ENCODE peak calls at places on chromosomes 12 and 14, in five cellular contexts. O is fibroblast of pulmonary artery, J is endothelial cell, H is mesothelial cell of epicardium, Z is fibroblast of villous mesenchyme. K is an unnamed sample.

GRCh38 chr14:61186341-61186740 is 94.8 kb downstream of the TMEM30B start:
- DNase-seq in H (no peak), J (no peak), Z (peak; percentile 15), O (no peak), K (no peak)

GRCh38 chr12:85029456-85029855 is 6.6 kb downstream of the TSPAN19 start:
- DNase-seq in Z (peak; percentile 31), H (no peak), J (no peak), O (peak; percentile 61), K (peak; percentile 13)

GRCh38 chr12:60935981-60936761 is 1324.0 kb upstream of the USP15 start:
- DNase-seq in H (no peak), Z (no peak), O (no peak), J (no peak), K (no peak)

GRCh38 chr12:130076126-130076525 is 86.1 kb upstream of the FZD10 start:
- DNase-seq in J (no peak), Z (no peak), O (no peak), H (no peak), K (no peak)

GRCh38 chr12:113874326-113874725 is 91.8 kb downstream of the RBM19 start:
- DNase-seq in J (no peak), Z (no peak), H (no peak), O (no peak), K (no peak)

GRCh38 chr12:4700621-4701026 is 19.6 kb upstream of the GALNT8 start:
- DNase-seq in J (no peak), Z (peak; percentile 62), O (peak; percentile 85), H (no peak), K (no peak)

GRCh38 chr14:92022036-92022435 is 17.8 kb downstream of the TRIP11 start:
- DNase-seq in O (no peak), Z (peak; percentile 37), H (no peak), J (no peak), K (no peak)

GRCh38 chr12:2211119-2211518 is 158.3 kb downstream of the CACNA1C start:
- DNase-seq in H (no peak), Z (no peak), J (no peak), O (no peak), K (no peak)

GRCh38 chr12:75305412-75306332 is 24.5 kb downstream of the CAPS2 start:
- DNase-seq in O (no peak), J (no peak), Z (no peak), H (no peak), K (no peak)

GRCh38 chr12:132199101-132199500 is 54.8 kb downstream of the NOC4L start:
- DNase-seq in O (no peak), H (no peak), Z (no peak), J (no peak), K (no peak)

GRCh38 chr14:38554046-38554445 is 298.2 kb upstream of the CLEC14A start:
- DNase-seq in H (no peak), Z (no peak), O (no peak), J (no peak), K (no peak)

GRCh38 chr14:64806202-64806861 is 73.4 kb downstream of the SPTB start:
- DNase-seq in Z (peak; percentile 34), J (no peak), O (peak; percentile 59), H (no peak), K (peak; percentile 94)

GRCh38 chr12:59664495-59664894 is 68.7 kb downstream of the SLC16A7 start:
- DNase-seq in Z (no peak), H (no peak), J (no peak), O (no peak), K (no peak)

GRCh38 chr14:77203611-77204456 is 22.2 kb downstream of the TMEM63C start:
- DNase-seq in J (no peak), O (no peak), H (no peak), Z (no peak), K (no peak)

GRCh38 chr12:59928416-59928815 is 332.6 kb downstream of the SLC16A7 start:
- DNase-seq in H (no peak), Z (no peak), J (no peak), O (no peak), K (no peak)

GRCh38 chr12:78887008-78887407 is 22.4 kb downstream of the SYT1 start:
- DNase-seq in J (no peak), O (peak; percentile 93), Z (peak; percentile 66), H (no peak), K (peak; percentile 53)

GRCh38 chr14:31877333-31877798 is 199.7 kb upstream of the ARHGAP5 start:
- DNase-seq in J (no peak), H (no peak), Z (peak; percentile 85), O (peak; percentile 71), K (no peak)

GRCh38 chr14:72700338-72701231 is 193.3 kb downstream of the DPF3 start:
- DNase-seq in Z (no peak), J (no peak), H (no peak), O (no peak), K (no peak)

GRCh38 chr12:7693793-7694192 is 1.8 kb downstream of the GDF3 start:
- DNase-seq in Z (no peak), H (no peak), O (no peak), J (no peak), K (no peak)

GRCh38 chr12:96195845-96196451 is 1.8 kb downstream of the ELK3 start:
- DNase-seq in O (peak; percentile 66), H (no peak), J (no peak), Z (peak; percentile 76), K (peak; percentile 69)

GRCh38 chr12:34396861-34397590 is 374.7 kb downstream of the ALG10 start:
- DNase-seq in H (peak; percentile 5), J (peak; percentile 0), Z (no peak), O (no peak), K (no peak)

GRCh38 chr12:89251326-89252237 is 100.7 kb downstream of the DUSP6 start:
- DNase-seq in H (no peak), Z (no peak), O (no peak), J (no peak), K (no peak)

GRCh38 chr12:26741828-26742227 is 91.2 kb downstream of the ITPR2 start:
- DNase-seq in Z (no peak), O (no peak), J (no peak), H (no peak), K (no peak)

GRCh38 chr14:92247347-92247746 is 75.6 kb upstream of the SLC24A4 start:
- DNase-seq in H (no peak), Z (no peak), O (no peak), J (no peak), K (no peak)

GRCh38 chr14:103100281-103101121 is 6.0 kb downstream of the EXOC3L4 start:
- DNase-seq in J (no peak), Z (no peak), H (no peak), O (no peak), K (no peak)

GRCh38 chr12:18171571-18171970 is 81.6 kb upstream of the RERGL start:
- DNase-seq in J (no peak), O (peak; percentile 6), Z (no peak), H (no peak), K (no peak)

GRCh38 chr12:39931231-39931630 is 174.7 kb downstream of the SLC2A13 start:
- DNase-seq in Z (no peak), H (no peak), O (no peak), J (no peak), K (no peak)

GRCh38 chr12:64938179-64938578 is 113.7 kb downstream of the TBC1D30 start:
- DNase-seq in Z (no peak), H (no peak), O (no peak), J (no peak), K (no peak)

GRCh38 chr14:96938946-96939345 is 141.8 kb downstream of the VRK1 start:
- DNase-seq in O (no peak), H (no peak), Z (no peak), J (peak; percentile 28), K (no peak)

GRCh38 chr12:53624453-53624852 is 1.7 kb downstream of the ATF7 start:
- DNase-seq in J (no peak), Z (peak; percentile 68), H (no peak), O (peak; percentile 44), K (no peak)

GRCh38 chr14:95313707-95314106 is 6.0 kb downstream of the CLMN start:
- DNase-seq in O (peak; percentile 73), Z (peak; percentile 76), H (no peak), J (no peak), K (peak; percentile 27)

GRCh38 chr12:20798561-20798960 is 11.9 kb upstream of the SLCO1B3 start:
- DNase-seq in H (no peak), Z (no peak), J (no peak), O (peak; percentile 31), K (no peak)

GRCh38 chr12:41437578-41437977 is 249.5 kb downstream of the PDZRN4 start:
- DNase-seq in Z (no peak), O (peak; percentile 0), J (no peak), H (no peak), K (no peak)

GRCh38 chr14:42277840-42278239 is 671.2 kb downstream of the LRFN5 start:
- DNase-seq in Z (no peak), O (no peak), J (no peak), H (no peak), K (no peak)
- TF ChIP-seq CTCF in Z (no peak), O (no peak), J (no peak), H (no peak), K (no peak)

GRCh38 chr12:115755061-115755751 is 522.3 kb downstream of the MED13L start:
- DNase-seq in O (no peak), Z (peak; percentile 49), J (no peak), H (no peak), K (no peak)
- TF ChIP-seq CTCF in O (no peak), Z (no peak), J (no peak), H (no peak), K (no peak)

GRCh38 chr12:3644103-3644502 is 108.8 kb downstream of the CRACR2A start:
- DNase-seq in O (no peak), Z (no peak), H (no peak), J (no peak), K (no peak)
- TF ChIP-seq CTCF in O (no peak), Z (no peak), H (no peak), J (no peak), K (peak; percentile 22)

GRCh38 chr12:108110844-108111243 is 18.2 kb upstream of the WSCD2 start:
- DNase-seq in H (no peak), J (no peak), O (no peak), Z (no peak), K (no peak)

GRCh38 chr12:108115746-108116125 is 13.4 kb upstream of the WSCD2 start:
- DNase-seq in J (no peak), H (no peak), Z (no peak), O (no peak), K (no peak)

GRCh38 chr12:108109954-108110353 is 19.1 kb upstream of the WSCD2 start:
- DNase-seq in Z (no peak), J (no peak), H (no peak), O (no peak), K (no peak)

GRCh38 chr12:108115123-108115745 is 13.9 kb upstream of the WSCD2 start:
- DNase-seq in O (no peak), Z (no peak), J (no peak), H (no peak), K (no peak)

DNA sequence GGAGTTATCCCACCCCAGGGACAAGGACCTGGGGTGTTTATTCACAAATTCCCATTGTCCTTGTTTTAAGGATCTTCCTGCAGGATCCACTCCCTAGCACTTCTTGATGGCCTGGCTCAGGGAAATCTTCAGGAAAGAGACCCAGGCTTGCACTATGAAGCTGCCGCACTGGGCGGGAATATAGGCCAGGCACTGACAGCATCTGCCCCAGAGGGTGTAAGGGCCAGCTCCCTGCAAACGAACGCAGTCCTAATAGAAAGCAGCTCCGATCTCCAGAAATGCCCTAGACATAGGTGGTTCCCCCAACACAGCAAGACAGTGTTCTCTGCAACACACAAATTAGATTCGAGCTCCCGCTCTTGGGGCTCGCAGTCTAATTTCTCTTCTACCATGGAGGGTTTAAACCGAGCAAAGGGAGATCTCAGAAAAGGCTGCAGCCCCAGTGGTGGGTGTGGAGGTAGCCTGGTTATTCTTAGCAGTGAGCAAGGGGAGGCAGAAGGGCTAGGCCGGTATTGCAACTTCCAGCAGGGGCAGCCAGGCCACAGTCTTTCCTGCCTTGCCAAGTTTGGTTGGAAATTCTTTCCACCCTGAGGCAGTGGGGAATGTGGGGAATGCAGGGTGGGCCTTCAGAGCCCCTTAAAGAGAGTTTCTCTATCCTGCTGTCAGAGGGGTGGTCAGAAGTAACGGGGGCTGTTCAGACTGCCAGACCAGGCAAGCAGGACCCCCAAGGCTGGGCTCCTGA is 16.1 kb upstream of the WSCD2 start:
- DNase-seq in O (no peak), H (no peak), Z (no peak), J (peak; percentile 31), K (no peak)
- TF ChIP-seq CTCF in O (no peak), H (no peak), Z (no peak), J (no peak), K (no peak)